ENCODE peak calls at places on chromosomes 13 and 19, in nine cellular contexts. R, U, O, S, Y, P, E, H and M are unnamed samples.
A peak's percentile ranks its signal among the peaks of the same experiment; 100 is the strongest.

GRCh38 chr13:102856603-102857002 is 10.8 kb downstream of the ERCC5 start:
- DNase-seq in R (peak; percentile 71), U (peak; percentile 76), O (no peak), S (peak; percentile 31), Y (no peak), P (no peak), E (no peak), H (no peak), M (no peak)

GRCh38 chr13:111065698-111066097 is 49.4 kb upstream of the ARHGEF7 start:
- DNase-seq in R (no peak), U (no peak), O (no peak), S (no peak), Y (no peak), P (no peak), E (no peak), H (no peak), M (no peak)

GRCh38 chr13:95411641-95412040 is 110.4 kb upstream of the ABCC4 start:
- DNase-seq in R (peak; percentile 9), U (no peak), O (no peak), S (no peak), Y (peak; percentile 17), P (no peak), E (no peak), H (no peak), M (no peak)

GRCh38 chr19:52410276-52410675 is 12.6 kb downstream of the ZNF528 start:
- DNase-seq in R (no peak), U (no peak), O (no peak), S (no peak), Y (no peak), P (no peak), E (no peak), H (no peak), M (no peak)

GRCh38 chr19:38686530-38686888 is 39.1 kb downstream of the ACTN4 start:
- DNase-seq in R (no peak), U (no peak), O (no peak), S (peak; percentile 46), Y (no peak), P (no peak), E (no peak), H (peak; percentile 31), M (no peak)

GRCh38 chr13:45847554-45848224 is 3.9 kb downstream of the SIAH3 start:
- DNase-seq in R (no peak), U (peak; percentile 29), O (no peak), S (peak; percentile 28), Y (no peak), P (no peak), E (no peak), H (peak; percentile 21), M (peak; percentile 11)

GRCh38 chr13:26679411-26679810 is 81.2 kb downstream of the GPR12 start:
- DNase-seq in R (peak; percentile 72), U (no peak), O (no peak), S (no peak), Y (peak; percentile 84), P (no peak), E (no peak), H (no peak), M (no peak)

GRCh38 chr19:45404557-45405434 is at the start of gene PPP1R13L:
- DNase-seq in R (no peak), U (peak; percentile 89), O (no peak), S (peak; percentile 92), Y (peak; percentile 68), P (peak; percentile 96), E (peak; percentile 96), H (no peak), M (no peak)

GRCh38 chr19:5338661-5339469 is 1.7 kb downstream of the PTPRS start:
- DNase-seq in R (no peak), U (no peak), O (peak; percentile 16), S (no peak), Y (peak; percentile 86), P (no peak), E (no peak), H (no peak), M (no peak)

GRCh38 chr13:98775844-98776598 is 23.5 kb upstream of the SLC15A1 start:
- DNase-seq in R (peak; percentile 80), U (no peak), O (no peak), S (peak; percentile 74), Y (peak; percentile 97), P (peak; percentile 97), E (no peak), H (no peak), M (peak; percentile 74)

GRCh38 chr19:30117636-30118145 is 175.7 kb downstream of the URI1 start:
- DNase-seq in R (no peak), U (no peak), O (no peak), S (no peak), Y (no peak), P (no peak), E (no peak), H (no peak), M (no peak)

GRCh38 chr19:5718579-5719273 is 1.2 kb downstream of the LONP1 start:
- DNase-seq in R (peak; percentile 91), U (no peak), O (no peak), S (no peak), Y (peak; percentile 92), P (peak; percentile 46), E (no peak), H (no peak), M (no peak)

GRCh38 chr19:51020988-51021651 is 1.6 kb upstream of the KLK10 start:
- DNase-seq in R (peak; percentile 69), U (no peak), O (peak; percentile 73), S (peak; percentile 50), Y (peak; percentile 85), P (peak; percentile 70), E (no peak), H (no peak), M (no peak)

GRCh38 chr13:42047561-42048322 is 706 bp upstream of the DGKH start:
- DNase-seq in R (peak; percentile 78), U (peak; percentile 29), O (peak; percentile 66), S (peak; percentile 76), Y (peak; percentile 95), P (peak; percentile 64), E (peak; percentile 54), H (no peak), M (peak; percentile 67)

GRCh38 chr13:51765142-51765515 is 38.8 kb downstream of the DHRS12 start:
- DNase-seq in R (no peak), U (no peak), O (no peak), S (no peak), Y (no peak), P (no peak), E (no peak), H (no peak), M (no peak)

GRCh38 chr19:32811151-32811550 is 58.4 kb downstream of the SLC7A9 start:
- DNase-seq in R (no peak), U (no peak), O (no peak), S (no peak), Y (no peak), P (no peak), E (no peak), H (no peak), M (no peak)

GRCh38 chr13:44768775-44769578 is 192.8 kb upstream of the TSC22D1 start:
- DNase-seq in R (peak; percentile 66), U (no peak), O (no peak), S (no peak), Y (no peak), P (no peak), E (no peak), H (no peak), M (no peak)

GRCh38 chr13:110580800-110581199 is 19.3 kb upstream of the RAB20 start:
- DNase-seq in R (peak; percentile 24), U (no peak), O (no peak), S (no peak), Y (no peak), P (no peak), E (no peak), H (no peak), M (no peak)

DNA sequence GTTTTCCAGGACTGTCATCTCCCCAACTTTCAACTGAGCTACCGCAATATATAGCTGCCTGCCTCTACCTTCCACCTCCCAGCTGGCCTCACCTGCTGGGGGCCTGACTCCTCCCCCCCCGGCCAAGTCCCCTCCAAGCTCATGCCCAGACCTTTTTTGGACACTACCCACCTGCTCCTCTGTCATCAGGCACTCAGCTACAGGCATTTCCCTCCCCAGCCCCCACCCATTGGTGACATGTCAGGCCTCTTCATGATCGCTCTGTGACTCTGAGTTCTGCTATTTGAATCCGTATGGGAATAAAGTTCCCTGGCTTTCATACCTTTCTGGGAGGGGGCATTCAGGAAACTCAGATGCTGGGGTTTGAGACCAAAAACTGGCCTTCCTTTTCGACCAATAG is 1.8 kb downstream of the PRKACA start:
- DNase-seq in R (no peak), U (no peak), O (no peak), S (no peak), Y (peak; percentile 9), P (no peak), E (no peak), H (no peak), M (no peak)
- H3K4me1 ChIP-seq in R (peaks cover 40% of the 10 kb centered on the region), U (peaks cover 89% of the 10 kb centered on the region), O (peaks cover 12% of the 10 kb centered on the region), S (peaks cover 46% of the 10 kb centered on the region), Y (peaks cover 48% of the 10 kb centered on the region), P (peaks cover 31% of the 10 kb centered on the region), E (peaks cover 27% of the 10 kb centered on the region), H (peaks cover 48% of the 10 kb centered on the region), M (peaks cover 15% of the 10 kb centered on the region)

DNA sequence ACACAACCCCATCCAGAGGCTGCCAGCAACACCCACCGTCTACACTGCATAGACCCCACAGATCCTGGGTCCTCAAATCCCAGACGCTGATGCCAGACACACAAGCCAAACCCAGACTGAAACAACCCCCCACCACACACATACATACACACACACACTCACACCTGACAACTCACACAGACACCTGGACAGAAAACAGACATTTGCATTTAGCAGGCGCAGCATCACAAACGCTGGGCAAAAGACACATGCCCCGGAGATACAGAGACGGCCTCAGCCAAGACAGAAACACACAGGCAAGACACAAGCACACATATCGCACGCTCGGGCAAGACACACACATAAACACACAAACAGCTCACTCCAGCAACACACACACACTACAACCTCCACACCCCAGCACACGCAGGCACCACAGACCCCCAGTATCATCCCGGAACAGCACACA is 1.3 kb downstream of the BBC3 start:
- DNase-seq in R (peak; percentile 57), U (no peak), O (no peak), S (peak; percentile 52), Y (peak; percentile 84), P (peak; percentile 53), E (no peak), H (no peak), M (peak; percentile 43)
- H3K4me1 ChIP-seq in R (peaks cover 21% of the 10 kb centered on the region), U (peaks cover 69% of the 10 kb centered on the region), O (peaks cover 30% of the 10 kb centered on the region), S (peaks cover 30% of the 10 kb centered on the region), Y (peaks cover 54% of the 10 kb centered on the region), P (peaks cover 54% of the 10 kb centered on the region), E (peaks cover 3% of the 10 kb centered on the region), H (peaks cover 47% of the 10 kb centered on the region), M (peaks cover 74% of the 10 kb centered on the region)

GRCh38 chr13:35961002-35961401 is 170.2 kb downstream of the DCLK1 start:
- DNase-seq in R (peak; percentile 39), U (no peak), O (no peak), S (no peak), Y (no peak), P (no peak), E (no peak), H (no peak), M (no peak)
- H3K4me1 ChIP-seq in R (peaks cover 30% of the 10 kb centered on the region), U (peaks cover 38% of the 10 kb centered on the region), O (peaks cover 5% of the 10 kb centered on the region), S (no peaks in the 10 kb centered on the region), Y (peaks cover 35% of the 10 kb centered on the region), P (peaks cover 5% of the 10 kb centered on the region), E (no peaks in the 10 kb centered on the region), H (no peaks in the 10 kb centered on the region), M (peaks cover 30% of the 10 kb centered on the region)

DNA sequence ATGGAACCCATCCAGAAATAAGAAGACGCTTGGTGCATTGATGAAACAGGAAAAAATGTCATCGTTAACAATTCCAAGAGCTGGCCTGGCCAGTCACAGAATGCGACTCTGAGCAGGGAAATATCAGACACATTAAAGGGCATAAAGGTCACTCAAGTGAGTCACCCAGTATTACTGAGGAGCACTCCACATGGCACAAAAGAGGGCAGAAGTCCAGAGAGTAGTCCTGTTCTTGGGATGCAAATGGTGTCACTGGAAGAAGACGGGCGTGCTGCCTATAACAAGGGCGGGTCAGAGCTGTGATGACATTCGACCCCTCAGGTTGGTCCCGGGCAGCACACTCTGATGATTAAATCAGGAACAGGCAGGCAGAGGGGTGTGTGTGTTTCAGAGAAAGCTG is 720.3 kb downstream of the UQCRFS1 start:
- DNase-seq in R (no peak), U (no peak), O (no peak), S (no peak), Y (no peak), P (no peak), E (no peak), H (no peak), M (no peak)
- H3K4me1 ChIP-seq in R (no peaks in the 10 kb centered on the region), U (no peaks in the 10 kb centered on the region), O (no peaks in the 10 kb centered on the region), S (no peaks in the 10 kb centered on the region), Y (no peaks in the 10 kb centered on the region), P (no peaks in the 10 kb centered on the region), E (no peaks in the 10 kb centered on the region), H (no peaks in the 10 kb centered on the region), M (no peaks in the 10 kb centered on the region)